ENCODE peak calls at places on chromosomes 1 and 21, in five cellular contexts. One of them, this sample, is unnamed.

GRCh38 chr1:54989968-54990810 is 8.5 kb upstream of the BSND start:
- DNase-seq in IMR-90: peak; percentile 23
- DNase-seq in K562: peak; percentile 23
- DNase-seq in HepG2: no peak
- DNase-seq in GM12878: no peak
- DNase-seq in this sample: no peak

GRCh38 chr1:212477014-212477679 is 44.4 kb downstream of the NENF start:
- DNase-seq in HepG2: peak; percentile 70
- DNase-seq in IMR-90: peak; percentile 86
- DNase-seq in K562: peak; percentile 93
- DNase-seq in GM12878: peak; percentile 65
- DNase-seq in this sample: peak; percentile 81

GRCh38 chr21:41777934-41778815 is 11.3 kb upstream of the RIPK4 start:
- DNase-seq in GM12878: no peak
- DNase-seq in IMR-90: peak; percentile 69
- DNase-seq in HepG2: peak; percentile 51
- DNase-seq in K562: peak; percentile 73
- DNase-seq in this sample: peak; percentile 85

GRCh38 chr1:182996816-182997215 is 26.4 kb upstream of the LAMC1 start:
- DNase-seq in HepG2: no peak
- DNase-seq in K562: no peak
- DNase-seq in IMR-90: no peak
- DNase-seq in GM12878: no peak
- DNase-seq in this sample: no peak

GRCh38 chr1:114272593-114272992 is 118.9 kb upstream of the SYT6 start:
- DNase-seq in HepG2: no peak
- DNase-seq in K562: no peak
- DNase-seq in IMR-90: no peak
- DNase-seq in GM12878: no peak
- DNase-seq in this sample: no peak

GRCh38 chr1:161738627-161739287 is 10.8 kb upstream of the DUSP12 start:
- DNase-seq in GM12878: peak; percentile 93
- DNase-seq in K562: peak; percentile 88
- DNase-seq in HepG2: peak; percentile 35
- DNase-seq in IMR-90: peak; percentile 88
- DNase-seq in this sample: peak; percentile 85

GRCh38 chr1:202162418-202163280 is 2.2 kb upstream of the PTPN7 start:
- DNase-seq in K562: peak; percentile 88
- DNase-seq in IMR-90: no peak
- DNase-seq in HepG2: no peak
- DNase-seq in GM12878: no peak
- DNase-seq in this sample: no peak

GRCh38 chr1:202107801-202108731 is 14.7 kb upstream of the GPR37L1 start:
- DNase-seq in K562: peak; percentile 29
- DNase-seq in GM12878: no peak
- DNase-seq in IMR-90: no peak
- DNase-seq in HepG2: no peak
- DNase-seq in this sample: peak; percentile 59

GRCh38 chr1:56577859-56578663 is 1.3 kb downstream of the PLPP3 start:
- DNase-seq in GM12878: no peak
- DNase-seq in IMR-90: peak; percentile 61
- DNase-seq in K562: no peak
- DNase-seq in HepG2: peak; percentile 34
- DNase-seq in this sample: peak; percentile 16

GRCh38 chr1:47893412-47893811 is 103.8 kb downstream of the TRABD2B start:
- DNase-seq in GM12878: no peak
- DNase-seq in K562: no peak
- DNase-seq in HepG2: no peak
- DNase-seq in IMR-90: no peak
- DNase-seq in this sample: no peak

GRCh38 chr1:37602750-37603694 is 7.3 kb upstream of the GNL2 start:
- DNase-seq in HepG2: peak; percentile 59
- DNase-seq in IMR-90: peak; percentile 16
- DNase-seq in GM12878: no peak
- DNase-seq in K562: peak; percentile 68
- DNase-seq in this sample: peak; percentile 29

GRCh38 chr1:175498002-175498401 is 245.4 kb downstream of the TNR start:
- DNase-seq in GM12878: no peak
- DNase-seq in K562: no peak
- DNase-seq in IMR-90: no peak
- DNase-seq in HepG2: no peak
- DNase-seq in this sample: no peak

GRCh38 chr21:27112186-27112585 is 145.3 kb upstream of the ADAMTS5 start:
- DNase-seq in HepG2: no peak
- DNase-seq in K562: no peak
- DNase-seq in GM12878: no peak
- DNase-seq in IMR-90: peak; percentile 32
- DNase-seq in this sample: no peak

GRCh38 chr1:160768295-160768657 is 27.7 kb upstream of the LY9 start:
- DNase-seq in K562: peak; percentile 64
- DNase-seq in HepG2: peak; percentile 29
- DNase-seq in GM12878: peak; percentile 84
- DNase-seq in IMR-90: no peak
- DNase-seq in this sample: peak; percentile 53

GRCh38 chr1:24900486-24900849 is 29.6 kb downstream of the RUNX3 start:
- DNase-seq in HepG2: no peak
- DNase-seq in GM12878: no peak
- DNase-seq in IMR-90: no peak
- DNase-seq in K562: no peak
- DNase-seq in this sample: no peak

GRCh38 chr1:41861509-41862410 is 57.0 kb downstream of the HIVEP3 start:
- DNase-seq in IMR-90: no peak
- DNase-seq in GM12878: no peak
- DNase-seq in HepG2: no peak
- DNase-seq in K562: no peak
- DNase-seq in this sample: peak; percentile 23

GRCh38 chr1:64471218-64471719 is 1.3 kb downstream of the CACHD1 start:
- DNase-seq in HepG2: no peak
- DNase-seq in IMR-90: no peak
- DNase-seq in K562: no peak
- DNase-seq in GM12878: no peak
- DNase-seq in this sample: no peak

GRCh38 chr1:221172836-221173235 is 293.6 kb downstream of the HLX start:
- DNase-seq in K562: no peak
- DNase-seq in GM12878: no peak
- DNase-seq in HepG2: no peak
- DNase-seq in IMR-90: no peak
- DNase-seq in this sample: no peak

GRCh38 chr1:85359874-85360708 is 83.7 kb upstream of the BCL10 start:
- DNase-seq in HepG2: no peak
- DNase-seq in GM12878: no peak
- DNase-seq in IMR-90: peak; percentile 54
- DNase-seq in K562: no peak
- DNase-seq in this sample: no peak

GRCh38 chr1:92519043-92519442 is 32.3 kb upstream of the GFI1 start:
- DNase-seq in GM12878: no peak
- DNase-seq in IMR-90: no peak
- DNase-seq in K562: no peak
- DNase-seq in HepG2: no peak
- DNase-seq in this sample: no peak

GRCh38 chr1:8540266-8540926 is 222.5 kb downstream of the SLC45A1 start:
- DNase-seq in GM12878: no peak
- DNase-seq in K562: no peak
- DNase-seq in HepG2: no peak
- DNase-seq in IMR-90: peak; percentile 87
- DNase-seq in this sample: no peak

GRCh38 chr1:8858112-8858668 is 20.3 kb downstream of the ENO1 start:
- DNase-seq in K562: peak; percentile 81
- DNase-seq in IMR-90: peak; percentile 88
- DNase-seq in HepG2: peak; percentile 83
- DNase-seq in GM12878: no peak
- DNase-seq in this sample: no peak

GRCh38 chr1:211829343-211830054 is 1.1 kb downstream of the LPGAT1 start:
- DNase-seq in HepG2: peak; percentile 82
- DNase-seq in IMR-90: no peak
- DNase-seq in K562: peak; percentile 69
- DNase-seq in GM12878: no peak
- DNase-seq in this sample: peak; percentile 72

GRCh38 chr1:198158766-198159589 is 2.2 kb downstream of the NEK7 start:
- DNase-seq in GM12878: no peak
- DNase-seq in HepG2: peak; percentile 80
- DNase-seq in IMR-90: peak; percentile 88
- DNase-seq in K562: peak; percentile 97
- DNase-seq in this sample: peak; percentile 91

GRCh38 chr1:233668725-233669294 is 54.9 kb downstream of the KCNK1 start:
- DNase-seq in IMR-90: peak; percentile 29
- DNase-seq in GM12878: peak; percentile 68
- DNase-seq in K562: peak; percentile 97
- DNase-seq in HepG2: no peak
- DNase-seq in this sample: peak; percentile 85

GRCh38 chr1:12473596-12474329 is 144.2 kb downstream of the DHRS3 start:
- DNase-seq in GM12878: no peak
- DNase-seq in IMR-90: peak; percentile 30
- DNase-seq in K562: peak; percentile 66
- DNase-seq in HepG2: no peak
- DNase-seq in this sample: no peak

DNA sequence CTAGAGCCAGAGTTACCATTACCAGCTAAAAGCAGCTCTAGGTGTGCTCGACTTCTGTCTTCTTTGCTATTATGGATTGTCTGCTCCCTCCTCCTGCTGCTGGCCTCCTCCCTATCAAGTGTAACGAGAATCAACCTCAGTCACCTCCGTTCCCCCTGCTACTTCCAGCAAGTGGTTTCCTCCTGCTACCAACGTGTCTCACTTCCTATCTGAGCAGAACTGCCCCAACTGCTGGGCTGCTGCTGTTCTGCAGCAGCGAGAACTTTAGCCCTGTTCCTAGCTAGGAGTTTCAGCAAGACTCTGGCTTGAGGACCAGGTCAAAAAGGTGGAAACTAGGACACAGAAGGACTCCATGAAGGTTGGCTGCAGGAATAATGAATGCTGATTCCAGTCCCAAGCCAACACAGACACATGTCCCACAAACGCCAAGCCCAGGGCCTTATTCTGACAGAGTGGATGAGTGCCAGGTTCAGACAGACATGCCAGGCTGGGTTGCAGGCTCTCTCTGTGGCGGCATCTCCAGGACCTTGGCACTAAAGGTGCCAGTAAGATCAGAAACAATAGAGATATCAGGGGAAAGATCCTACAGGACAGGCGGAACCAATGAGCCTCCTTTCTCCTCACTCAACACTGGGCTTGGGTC is 46.9 kb downstream of the CD34 start:
- DNase-seq in HepG2: no peak
- DNase-seq in IMR-90: no peak
- DNase-seq in K562: no peak
- DNase-seq in GM12878: peak; percentile 70
- DNase-seq in this sample: no peak
- H3K27ac ChIP-seq in HepG2: no peak overlapping the region
- H3K27ac ChIP-seq in IMR-90: no peak overlapping the region
- H3K27ac ChIP-seq in K562: no peak overlapping the region
- H3K27ac ChIP-seq in GM12878: peak overlapping the region; percentile 38
- H3K27ac ChIP-seq in this sample: no peak overlapping the region

DNA sequence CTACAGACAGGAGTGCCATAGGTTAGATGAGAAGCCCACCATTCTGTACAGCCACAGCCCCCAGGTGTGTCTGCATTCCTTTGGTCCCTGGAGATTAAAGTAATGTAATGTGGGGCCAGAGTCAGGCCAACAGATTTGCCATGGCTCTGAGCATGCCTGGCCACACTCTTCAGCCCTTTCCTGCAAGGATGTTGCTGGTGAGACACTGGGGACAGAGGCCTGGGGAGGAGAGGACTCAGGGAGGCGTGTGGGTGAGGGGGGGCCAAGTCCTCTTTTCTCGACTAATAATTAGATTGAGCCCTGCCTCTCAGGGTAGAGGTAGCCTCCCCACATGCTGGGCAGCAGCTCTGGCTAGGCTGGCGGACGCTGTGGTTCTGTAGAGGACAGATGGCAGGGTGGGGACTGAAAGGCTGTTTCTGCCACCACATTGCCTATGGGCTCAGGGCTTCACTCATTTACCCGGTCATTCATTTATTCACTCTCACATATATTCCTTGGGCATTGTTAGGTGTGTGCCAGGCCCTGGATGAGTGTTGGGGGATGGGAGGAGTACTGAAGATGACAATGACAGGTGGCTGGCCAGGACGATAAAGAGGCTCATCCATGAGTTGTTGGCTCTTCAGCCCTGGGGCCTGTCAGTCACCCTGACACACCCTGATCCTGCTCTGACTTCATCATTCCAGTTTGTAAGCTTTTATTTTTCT is 7.1 kb upstream of the PRCC start:
- DNase-seq in GM12878: no peak
- DNase-seq in IMR-90: no peak
- DNase-seq in K562: peak; percentile 50
- DNase-seq in HepG2: no peak
- DNase-seq in this sample: no peak
- TF ChIP-seq BHLHE40 in GM12878: no peak
- TF ChIP-seq BHLHE40 in IMR-90: no peak
- TF ChIP-seq BHLHE40 in K562: no peak
- TF ChIP-seq BHLHE40 in HepG2: no peak
- TF ChIP-seq BHLHE40 in this sample: no peak

DNA sequence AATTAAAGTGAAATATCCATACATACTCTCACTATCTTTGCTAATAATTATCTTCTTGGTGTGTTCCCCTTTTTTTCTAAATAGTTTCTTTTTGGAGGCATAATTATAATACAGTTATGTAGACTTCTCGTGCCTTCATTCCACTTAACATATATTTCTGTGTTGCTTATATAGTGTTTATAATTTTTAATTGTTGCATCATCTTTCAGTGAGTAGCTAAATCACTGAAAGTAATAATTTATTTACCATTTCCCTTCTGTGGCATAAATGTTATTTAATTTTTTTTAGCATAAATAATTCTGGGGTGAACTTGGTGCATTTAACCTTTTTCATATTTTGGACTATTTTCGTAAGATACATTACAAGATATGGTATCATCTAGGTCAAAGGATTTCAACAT is 38.3 kb downstream of the SMAP2 start:
- DNase-seq in HepG2: no peak
- DNase-seq in K562: no peak
- DNase-seq in IMR-90: no peak
- DNase-seq in GM12878: no peak
- DNase-seq in this sample: no peak
- TF ChIP-seq RAD21 in HepG2: no peak
- TF ChIP-seq RAD21 in K562: no peak
- TF ChIP-seq RAD21 in IMR-90: no peak
- TF ChIP-seq RAD21 in GM12878: no peak
- TF ChIP-seq RAD21 in this sample: no peak

GRCh38 chr1:203835476-203835875 is 25.9 kb upstream of the SNRPE start:
- DNase-seq in K562: no peak
- DNase-seq in GM12878: no peak
- DNase-seq in IMR-90: no peak
- DNase-seq in HepG2: no peak
- DNase-seq in this sample: no peak

GRCh38 chr1:203840208-203840808 is 21.1 kb upstream of the SNRPE start:
- DNase-seq in HepG2: no peak
- DNase-seq in K562: no peak
- DNase-seq in GM12878: no peak
- DNase-seq in IMR-90: no peak
- DNase-seq in this sample: no peak

GRCh38 chr1:203842559-203842876 is 18.9 kb upstream of the SNRPE start:
- DNase-seq in HepG2: no peak
- DNase-seq in GM12878: no peak
- DNase-seq in IMR-90: no peak
- DNase-seq in K562: no peak
- DNase-seq in this sample: no peak

DNA sequence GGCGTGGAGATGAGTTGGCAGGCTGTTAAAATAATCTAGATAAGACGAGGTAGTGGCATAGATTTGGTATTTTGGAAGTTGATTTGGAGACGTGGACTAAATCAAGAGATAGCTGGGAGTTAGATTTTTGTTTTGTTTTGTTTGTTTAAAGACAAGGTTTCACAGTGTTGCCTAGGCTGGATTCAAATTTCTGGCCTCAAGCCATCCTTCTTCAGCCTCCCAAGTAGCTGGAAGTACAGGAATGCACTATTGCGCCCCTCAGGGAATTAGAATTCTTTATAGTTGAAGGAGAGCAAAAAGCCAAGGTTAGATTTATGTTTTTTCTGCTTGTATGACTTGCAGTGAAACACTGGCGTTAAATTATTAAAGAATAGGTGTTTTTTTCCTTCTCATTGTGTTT is 22.3 kb upstream of the SNRPE start:
- DNase-seq in K562: no peak
- DNase-seq in GM12878: no peak
- DNase-seq in IMR-90: peak; percentile 76
- DNase-seq in HepG2: no peak
- DNase-seq in this sample: peak; percentile 14
- H3K27ac ChIP-seq in K562: no peak overlapping the region
- H3K27ac ChIP-seq in GM12878: no peak overlapping the region
- H3K27ac ChIP-seq in IMR-90: peak overlapping the region; percentile 32
- H3K27ac ChIP-seq in HepG2: no peak overlapping the region
- H3K27ac ChIP-seq in this sample: no peak overlapping the region